ENCODE peak calls at places on chromosome X, in seven cellular contexts. Q is AG04450, W is coronary artery, T is fibroblast of pulmonary artery, B is cardiac fibroblast, I is GM12878, C is adrenal gland. D is an unnamed sample.

GRCh38 chrX:68490644-68491043 is 8.2 kb upstream of the YIPF6 start:
- DNase-seq in Q (no peak), W (no peak), T (peak), B (peak), I (no peak), C (no peak), D (no peak)

GRCh38 chrX:13293700-13294099 is 26.2 kb downstream of the ATXN3L start:
- DNase-seq in Q (no peak), W (no peak), T (no peak), B (no peak), I (no peak), C (no peak), D (no peak)

GRCh38 chrX:20445109-20445508 is 178.4 kb upstream of the RPS6KA3 start:
- DNase-seq in Q (no peak), W (no peak), T (no peak), B (no peak), I (no peak), C (no peak), D (no peak)

GRCh38 chrX:37679888-37680287 is 5.7 kb upstream of the XK start:
- DNase-seq in Q (no peak), W (no peak), T (no peak), B (no peak), I (no peak), C (no peak), D (no peak)

GRCh38 chrX:46310815-46311497 is 234.3 kb downstream of the ZNF674 start:
- DNase-seq in Q (no peak), W (no peak), T (no peak), B (no peak), I (no peak), C (no peak), D (no peak)

GRCh38 chrX:38760883-38761282 is 40.4 kb upstream of the MID1IP1 start:
- DNase-seq in Q (no peak), W (no peak), T (no peak), B (no peak), I (no peak), C (no peak), D (no peak)

GRCh38 chrX:144790148-144790547 is 457.2 kb upstream of the SPANXN1 start:
- DNase-seq in Q (no peak), W (no peak), T (no peak), B (no peak), I (no peak), C (no peak), D (no peak)

GRCh38 chrX:50458483-50458882 is 12.1 kb downstream of the DGKK start:
- DNase-seq in Q (no peak), W (no peak), T (no peak), B (no peak), I (no peak), C (no peak), D (no peak)

GRCh38 chrX:121496966-121497365 is 449.6 kb downstream of the GLUD2 start:
- DNase-seq in Q (no peak), W (no peak), T (peak), B (no peak), I (no peak), C (no peak), D (no peak)

GRCh38 chrX:150236304-150236703 is 126.8 kb upstream of the MAMLD1 start:
- DNase-seq in Q (no peak), W (peak), T (no peak), B (no peak), I (no peak), C (no peak), D (no peak)

GRCh38 chrX:69024931-69025330 is 140.3 kb downstream of the PJA1 start:
- DNase-seq in Q (peak), W (peak), T (peak), B (peak), I (no peak), C (peak), D (no peak)

GRCh38 chrX:47900833-47901232 is 64.1 kb downstream of the ZNF81 start:
- DNase-seq in Q (no peak), W (no peak), T (no peak), B (no peak), I (no peak), C (no peak), D (no peak)

GRCh38 chrX:20857746-20858145 is 516.5 kb upstream of the CNKSR2 start:
- DNase-seq in Q (no peak), W (no peak), T (peak), B (peak), I (no peak), C (no peak), D (no peak)

GRCh38 chrX:134821370-134821769 is 163.1 kb upstream of the PLAC1 start:
- DNase-seq in Q (no peak), W (no peak), T (peak), B (peak), I (no peak), C (peak), D (no peak)

GRCh38 chrX:56978172-56978571 is 17.2 kb downstream of the SPIN3 start:
- DNase-seq in Q (no peak), W (no peak), T (peak), B (peak), I (peak), C (peak), D (no peak)

GRCh38 chrX:149939271-149940014 is 1.2 kb upstream of the EOLA2 start:
- DNase-seq in Q (peak), W (peak), T (peak), B (peak), I (peak), C (peak), D (no peak)

GRCh38 chrX:44314259-44314734 is 29.2 kb downstream of the EFHC2 start:
- DNase-seq in Q (peak), W (no peak), T (peak), B (peak), I (no peak), C (no peak), D (no peak)

GRCh38 chrX:44433556-44433955 is 90.1 kb upstream of the EFHC2 start:
- DNase-seq in Q (no peak), W (no peak), T (no peak), B (no peak), I (no peak), C (no peak), D (no peak)

GRCh38 chrX:440636-441035 is 53.9 kb upstream of the PPP2R3B start:
- DNase-seq in Q (no peak), W (no peak), T (no peak), B (no peak), I (no peak), C (no peak), D (no peak)

GRCh38 chrX:97471071-97471470 is 587.4 kb downstream of the RPA4 start:
- DNase-seq in Q (no peak), W (no peak), T (no peak), B (no peak), I (no peak), C (no peak), D (no peak)

GRCh38 chrX:145099204-145099603 is 148.1 kb upstream of the SPANXN1 start:
- DNase-seq in Q (no peak), W (no peak), T (no peak), B (no peak), I (no peak), C (no peak), D (no peak)

GRCh38 chrX:120564925-120565324 is 4.2 kb upstream of the CUL4B start:
- DNase-seq in Q (no peak), W (no peak), T (no peak), B (no peak), I (no peak), C (no peak), D (no peak)

GRCh38 chrX:38798956-38799355 is 2.3 kb upstream of the MID1IP1 start:
- DNase-seq in Q (no peak), W (no peak), T (peak), B (peak), I (no peak), C (no peak), D (no peak)

GRCh38 chrX:58025979-58026378 is 115.7 kb upstream of the ZXDA start:
- DNase-seq in Q (no peak), W (no peak), T (peak), B (peak), I (no peak), C (peak), D (no peak)

GRCh38 chrX:154542723-154543424 is 3.8 kb downstream of the G6PD start:
- DNase-seq in Q (no peak), W (no peak), T (no peak), B (no peak), I (no peak), C (peak), D (no peak)

GRCh38 chrX:130060122-130061069 is 49.9 kb downstream of the ELF4 start:
- DNase-seq in Q (no peak), W (peak), T (peak), B (peak), I (no peak), C (peak), D (peak)

GRCh38 chrX:69158166-69159040 is 6.8 kb downstream of the PJA1 start:
- DNase-seq in Q (peak), W (peak), T (peak), B (peak), I (no peak), C (peak), D (no peak)

GRCh38 chrX:55142206-55142918 is 53.5 kb downstream of the PAGE2 start:
- DNase-seq in Q (no peak), W (no peak), T (no peak), B (no peak), I (no peak), C (no peak), D (no peak)

GRCh38 chrX:103608305-103608963 is 671 bp downstream of the TCEAL3 start:
- DNase-seq in Q (no peak), W (no peak), T (no peak), B (no peak), I (no peak), C (peak), D (no peak)

GRCh38 chrX:154308108-154308946 is 12.7 kb downstream of the TKTL1 start:
- DNase-seq in Q (no peak), W (no peak), T (peak), B (peak), I (no peak), C (peak), D (no peak)

GRCh38 chrX:147183161-147183560 is 368.6 kb upstream of the CXorf51A start:
- DNase-seq in Q (no peak), W (no peak), T (no peak), B (no peak), I (no peak), C (no peak), D (no peak)

GRCh38 chrX:17788439-17788838 is 51.1 kb downstream of the SCML1 start:
- DNase-seq in Q (no peak), W (no peak), T (peak), B (peak), I (no peak), C (peak), D (no peak)

GRCh38 chrX:39966186-39966585 is 131.6 kb downstream of the BCOR start:
- DNase-seq in Q (no peak), W (no peak), T (peak), B (peak), I (no peak), C (no peak), D (no peak)

GRCh38 chrX:826026-826425 is 195.4 kb downstream of the SHOX start:
- DNase-seq in Q (no peak), W (no peak), T (peak), B (peak), I (no peak), C (no peak), D (no peak)

GRCh38 chrX:3527166-3527565 is 180.7 kb upstream of the MXRA5 start:
- DNase-seq in Q (no peak), W (no peak), T (no peak), B (no peak), I (no peak), C (no peak), D (no peak)

GRCh38 chrX:85992811-85993229 is 54.5 kb downstream of the CHM start:
- DNase-seq in Q (no peak), W (no peak), T (peak), B (peak), I (no peak), C (no peak), D (no peak)

GRCh38 chrX:22351966-22352365 is 79.3 kb downstream of the CBLL2 start:
- DNase-seq in Q (no peak), W (no peak), T (no peak), B (no peak), I (no peak), C (no peak), D (no peak)

GRCh38 chrX:49879656-49880277 is 483 bp downstream of the USP27X start:
- DNase-seq in Q (no peak), W (no peak), T (no peak), B (no peak), I (no peak), C (no peak), D (no peak)

GRCh38 chrX:79415056-79415455 is 47.9 kb upstream of the ITM2A start:
- DNase-seq in Q (no peak), W (no peak), T (no peak), B (no peak), I (no peak), C (no peak), D (no peak)

GRCh38 chrX:114028907-114029662 is 554.8 kb upstream of the HTR2C start:
- DNase-seq in Q (no peak), W (no peak), T (no peak), B (no peak), I (no peak), C (no peak), D (no peak)

DNA sequence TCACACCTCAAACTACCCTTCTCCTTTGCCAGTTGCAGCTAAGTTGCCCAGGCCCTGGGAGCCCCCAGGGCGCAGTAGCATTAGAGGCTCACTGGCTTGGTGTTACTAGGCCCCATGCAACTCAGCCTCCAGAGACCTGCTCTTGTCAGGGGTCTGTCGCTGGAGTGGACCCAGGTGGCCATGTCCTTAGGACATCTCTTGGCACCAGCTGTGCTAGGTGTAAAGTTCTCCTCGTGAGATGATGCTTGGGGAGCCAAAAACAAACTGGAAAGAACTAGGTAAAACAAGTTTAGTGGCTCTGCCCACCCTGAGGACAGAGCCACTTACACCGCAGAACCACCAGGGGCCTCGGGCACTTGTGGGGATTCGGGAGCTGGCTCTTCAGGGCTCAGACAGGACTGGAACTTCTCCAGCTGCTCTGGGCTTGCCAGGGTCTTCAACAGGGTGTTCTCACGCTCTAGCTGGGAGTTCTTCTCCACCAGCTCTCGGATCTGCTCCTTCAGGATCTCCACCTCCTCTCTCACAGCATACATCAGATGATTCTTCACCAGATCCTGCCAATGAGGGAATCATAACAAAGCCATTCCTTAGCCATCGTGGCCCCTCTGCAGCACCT is 61.3 kb downstream of the TSC22D3 start:
- DNase-seq in Q (no peak), W (no peak), T (peak), B (peak), I (no peak), C (no peak), D (no peak)
- TF ChIP-seq CTCF in Q (peak), W (no peak), T (peak), B (peak), I (peak), C (peak), D (peak)

GRCh38 chrX:131827935-131828334 is 195.2 kb upstream of the STK26 start:
- DNase-seq in Q (no peak), W (no peak), T (peak), B (peak), I (peak), C (peak), D (no peak)
- H3K4me3 ChIP-seq in Q (no peak), W (no peak), T (no peak), B (no peak), I (peak), C (no peak), D (no peak)

DNA sequence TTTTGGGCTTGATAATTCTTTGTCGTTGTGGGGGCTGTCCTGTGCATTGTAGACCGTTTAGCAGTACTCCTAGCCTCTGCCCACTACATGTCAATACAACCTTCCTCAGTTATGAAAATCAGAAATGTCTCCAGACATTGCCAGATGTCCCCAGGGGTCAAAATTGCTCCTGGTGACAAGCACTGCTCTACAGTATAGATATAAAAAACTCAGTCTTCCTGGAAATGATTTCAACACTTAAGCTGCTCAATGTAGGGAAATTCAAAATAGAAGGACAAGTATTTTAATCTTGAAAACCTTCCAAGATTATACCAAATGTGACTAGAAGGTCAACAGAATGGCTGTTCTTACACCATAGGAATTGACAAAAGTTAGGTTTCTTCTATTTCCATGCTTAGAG is 288.7 kb upstream of the MAGEB2 start:
- DNase-seq in Q (no peak), W (no peak), T (no peak), B (no peak), I (no peak), C (no peak), D (no peak)
- TF ChIP-seq CTCF in Q (no peak), W (no peak), T (no peak), B (no peak), I (no peak), C (no peak), D (no peak)

GRCh38 chrX:11341274-11342256 is 48.4 kb downstream of the AMELX start:
- DNase-seq in Q (no peak), W (no peak), T (peak), B (peak), I (peak), C (peak), D (no peak)
- H3K4me3 ChIP-seq in Q (no peak), W (peak), T (no peak), B (no peak), I (no peak), C (no peak), D (no peak)

GRCh38 chrX:41824551-41824950 is 98.8 kb downstream of the CASK start:
- DNase-seq in Q (no peak), W (no peak), T (peak), B (peak), I (no peak), C (peak), D (no peak)
- TF ChIP-seq CTCF in Q (peak), W (no peak), T (no peak), B (no peak), I (no peak), C (no peak), D (no peak)

D was measured in GM12864.